ENCODE peak calls at places on chromosomes 3 and 15, in eight cellular contexts. K is astrocyte, W is A549, X is colonic mucosa, H is GM20000, T is H9, C is MCF 10A, Q is brain microvascular endothelial cell. L is an unnamed sample.

GRCh38 chr3:133930341-133930933 is 34.8 kb upstream of the RAB6B start:
- DNase-seq in T (no peak), K (peak), W (peak), Q (peak), C (peak), H (peak), X (peak), L (no peak)

GRCh38 chr3:39142067-39142466 is 11.3 kb downstream of the CSRNP1 start:
- DNase-seq in H (no peak), K (no peak), C (no peak), Q (no peak), W (no peak), X (peak), T (no peak), L (no peak)

GRCh38 chr3:130746296-130747039 is at the start of gene PIK3R4:
- DNase-seq in Q (peak), K (peak), T (peak), C (peak), H (peak), X (peak), W (peak), L (peak)

GRCh38 chr3:50295553-50296166 is 3.4 kb upstream of the IFRD2 start:
- DNase-seq in C (no peak), H (no peak), T (no peak), Q (no peak), W (no peak), X (no peak), K (no peak), L (no peak)

GRCh38 chr15:48696627-48697312 is 51.3 kb upstream of the FBN1 start:
- DNase-seq in W (no peak), Q (peak), T (no peak), X (no peak), C (no peak), K (peak), H (no peak), L (no peak)

GRCh38 chr3:129104498-129105079 is 17.0 kb downstream of the RAB43 start:
- DNase-seq in Q (no peak), C (no peak), W (no peak), K (no peak), H (no peak), X (no peak), T (no peak), L (no peak)

GRCh38 chr3:133192967-133193366 is 154.8 kb downstream of the TMEM108 start:
- DNase-seq in X (no peak), C (no peak), H (no peak), K (peak), W (no peak), T (no peak), Q (no peak), L (no peak)

GRCh38 chr3:158562674-158563073 is 8.3 kb upstream of the MLF1 start:
- DNase-seq in T (no peak), K (no peak), X (no peak), H (no peak), Q (no peak), W (no peak), C (no peak), L (no peak)

GRCh38 chr3:111539351-111540331 is 2.4 kb upstream of the CD96 start:
- DNase-seq in K (no peak), X (peak), C (peak), T (peak), W (peak), H (peak), Q (peak), L (peak)

GRCh38 chr3:162847511-162847910 is 1350.9 kb downstream of the OTOL1 start:
- DNase-seq in C (no peak), W (no peak), Q (no peak), K (no peak), X (no peak), H (no peak), T (no peak), L (no peak)
- TF ChIP-seq CTCF in C (no peak), W (no peak), Q (no peak), K (no peak), X (no peak), H (no peak), T (no peak), L (peak)

DNA sequence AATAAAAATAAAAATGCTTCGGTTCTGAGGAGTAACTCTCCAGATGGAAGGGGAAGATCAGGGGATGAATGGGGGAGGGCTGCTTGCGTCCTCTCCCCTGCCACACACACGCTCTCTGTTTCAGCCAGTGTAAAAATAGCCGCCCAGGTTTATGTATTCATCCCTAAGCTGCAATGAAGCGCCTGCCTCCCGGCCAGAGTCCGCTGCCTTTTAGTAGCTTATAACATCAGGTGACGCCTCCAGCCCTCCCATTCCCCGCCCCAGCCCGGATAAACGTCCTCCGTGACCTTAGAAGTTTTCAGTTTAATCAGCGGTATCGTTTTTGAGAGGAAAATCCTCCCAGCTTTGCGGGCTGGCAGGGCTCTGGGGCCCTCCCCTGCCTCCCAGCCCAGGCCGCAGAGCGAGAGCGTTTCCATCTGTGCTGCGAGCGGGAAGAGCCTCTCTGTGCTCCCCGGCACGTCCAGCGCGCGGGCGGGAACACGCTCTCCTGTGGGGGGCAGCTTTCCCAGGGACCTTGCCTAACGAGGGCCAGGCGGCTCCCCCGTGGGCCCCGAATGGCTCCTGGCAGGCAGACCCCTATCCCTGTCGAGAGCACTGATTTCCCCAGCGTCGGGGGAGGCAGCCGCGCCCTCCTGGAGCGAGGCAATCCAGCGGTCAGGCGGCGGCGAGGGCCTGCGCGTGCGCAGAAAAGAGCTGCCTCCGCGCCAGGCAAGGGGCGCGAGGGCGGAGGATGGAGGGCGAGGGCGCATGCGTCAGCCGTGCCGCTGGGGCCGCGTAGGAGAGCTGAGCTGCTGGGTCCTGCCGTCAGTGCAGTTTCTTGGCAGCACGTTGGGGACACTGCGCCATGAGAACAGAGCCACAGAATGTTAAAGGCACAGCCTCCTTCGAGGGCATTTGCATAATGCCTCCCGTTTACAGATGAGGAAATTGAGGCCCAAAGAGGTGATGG is 71.2 kb downstream of the CCNL1 start:
- DNase-seq in K (peak), T (peak), W (peak), H (peak), Q (peak), X (peak), C (peak), L (peak)
- TF ChIP-seq CTCF in K (no peak), T (no peak), W (no peak), H (no peak), Q (peak), X (no peak), C (no peak), L (no peak)

GRCh38 chr3:43038010-43038409 is 58.9 kb downstream of the GASK1A start:
- DNase-seq in W (no peak), T (no peak), Q (no peak), X (no peak), H (no peak), C (no peak), K (no peak), L (no peak)

GRCh38 chr3:43043071-43043766 is 62.7 kb downstream of the POMGNT2 start:
- DNase-seq in C (peak), T (no peak), H (no peak), W (no peak), X (peak), Q (no peak), K (no peak), L (no peak)

GRCh38 chr3:43036621-43037331 is 57.7 kb downstream of the GASK1A start:
- DNase-seq in K (no peak), X (no peak), Q (no peak), T (peak), C (no peak), H (no peak), W (no peak), L (no peak)

GRCh38 chr3:43043793-43044192 is 62.1 kb downstream of the POMGNT2 start:
- DNase-seq in Q (no peak), X (no peak), T (no peak), W (no peak), H (no peak), K (no peak), C (no peak), L (no peak)

GRCh38 chr3:43041517-43041916 is 62.4 kb downstream of the GASK1A start:
- DNase-seq in H (no peak), T (no peak), W (no peak), K (no peak), X (no peak), C (no peak), Q (no peak), L (no peak)
- TF ChIP-seq CTCF in H (no peak), T (no peak), W (no peak), K (no peak), X (no peak), C (no peak), Q (no peak), L (no peak)

DNA sequence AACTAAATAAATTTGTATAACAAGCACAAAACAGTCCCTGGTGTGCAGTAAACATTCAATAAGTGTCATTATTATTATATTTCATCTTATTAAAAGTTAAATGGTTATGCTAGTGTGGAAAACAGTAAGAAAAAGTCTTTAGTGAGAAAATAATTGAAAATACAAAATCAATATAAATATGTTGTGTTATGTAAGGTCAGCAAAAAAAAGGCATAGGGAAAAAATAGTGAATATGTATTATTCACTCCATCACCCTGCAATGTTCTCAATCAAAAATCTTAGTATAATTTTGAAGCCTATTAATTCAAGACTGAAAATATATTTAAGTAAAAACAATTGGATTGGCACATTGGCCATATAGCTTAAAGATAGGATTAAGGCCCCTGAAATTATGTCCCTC is 63.3 kb upstream of the KCNMB2 start:
- DNase-seq in H (no peak), X (no peak), W (no peak), C (no peak), Q (no peak), T (no peak), K (no peak), L (no peak)
- TF ChIP-seq CTCF in H (no peak), X (no peak), W (no peak), C (no peak), Q (no peak), T (no peak), K (no peak), L (no peak)

GRCh38 chr15:84598250-84598649 is 2.6 kb upstream of the ZSCAN2 start:
- DNase-seq in T (no peak), X (no peak), C (no peak), K (no peak), Q (peak), H (peak), W (no peak), L (no peak)
- TF ChIP-seq CTCF in T (no peak), X (no peak), C (no peak), K (no peak), Q (no peak), H (no peak), W (no peak), L (no peak)

DNA sequence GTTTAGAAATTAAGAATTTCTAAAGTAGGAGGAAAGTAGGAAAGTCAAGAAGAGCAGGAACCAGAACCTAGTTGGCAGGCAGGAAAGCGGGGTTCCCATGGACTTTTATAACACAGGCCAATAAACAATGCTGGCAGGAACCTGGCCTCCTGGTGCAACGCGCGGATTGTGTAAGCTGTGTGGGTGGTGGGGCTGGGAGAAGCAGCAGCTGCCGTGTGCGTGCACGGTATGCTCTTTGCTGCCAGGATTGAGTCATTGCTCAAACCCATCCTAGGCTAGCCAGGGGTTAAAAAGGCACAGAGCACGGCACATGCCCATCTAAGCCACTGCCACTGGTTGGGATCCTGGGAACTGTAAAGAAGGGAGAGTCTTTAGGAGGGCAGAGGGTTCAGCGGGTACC is 209.9 kb upstream of the RGMA start:
- DNase-seq in W (no peak), X (no peak), Q (no peak), T (no peak), C (peak), H (no peak), K (no peak), L (no peak)
- TF ChIP-seq CTCF in W (no peak), X (no peak), Q (no peak), T (no peak), C (no peak), H (no peak), K (no peak), L (no peak)

GRCh38 chr3:4882548-4882947 is 96.7 kb upstream of the BHLHE40 start:
- DNase-seq in W (no peak), H (no peak), C (no peak), K (no peak), Q (no peak), X (no peak), T (no peak), L (no peak)
- TF ChIP-seq CTCF in W (no peak), H (no peak), C (no peak), K (no peak), Q (no peak), X (no peak), T (no peak), L (no peak)

GRCh38 chr3:139634236-139634635 is 43.5 kb downstream of the NMNAT3 start:
- DNase-seq in Q (no peak), K (peak), C (no peak), H (no peak), X (no peak), W (no peak), T (no peak), L (no peak)

GRCh38 chr3:139627759-139628158 is 50.0 kb downstream of the NMNAT3 start:
- DNase-seq in H (no peak), W (no peak), X (no peak), C (no peak), Q (no peak), K (no peak), T (no peak), L (no peak)

GRCh38 chr3:139630532-139630931 is 47.2 kb downstream of the NMNAT3 start:
- DNase-seq in H (no peak), Q (no peak), T (no peak), X (no peak), W (no peak), K (no peak), C (no peak), L (no peak)

GRCh38 chr3:139633511-139633910 is 44.3 kb downstream of the NMNAT3 start:
- DNase-seq in K (no peak), X (no peak), H (no peak), W (no peak), Q (no peak), T (no peak), C (no peak), L (no peak)

DNA sequence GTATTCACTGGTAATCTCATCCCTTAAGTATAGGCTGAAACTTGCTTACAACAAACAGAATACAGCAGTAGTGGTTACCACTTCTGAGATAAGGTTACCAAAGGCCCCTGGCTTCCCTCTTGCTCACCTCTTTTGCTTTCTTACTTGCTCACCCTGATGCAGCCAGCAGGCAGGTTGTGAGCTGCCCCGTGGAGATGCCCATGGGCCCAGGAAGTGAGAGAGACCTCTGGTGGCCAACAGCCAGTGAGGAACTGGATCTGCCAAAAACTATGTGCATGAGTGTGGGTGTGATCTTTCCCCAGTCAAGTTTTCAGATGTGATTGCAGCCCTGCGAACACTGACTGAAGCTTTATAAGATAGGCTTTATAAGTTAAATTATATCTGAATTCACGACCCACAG is 48.7 kb downstream of the NMNAT3 start:
- DNase-seq in K (no peak), T (peak), Q (peak), C (peak), X (no peak), W (peak), H (peak), L (no peak)
- TF ChIP-seq CTCF in K (no peak), T (peak), Q (peak), C (no peak), X (peak), W (peak), H (no peak), L (no peak)